ENCODE peak calls at places on chromosome 9, in six cellular contexts. One of them, this sample, is unnamed.

GRCh38 chr9:71733176-71733575 is 35.1 kb downstream of the CEMIP2 start:
- DNase-seq in CD8-positive, alpha-beta T cell: no peak
- DNase-seq in cardiac muscle cell: no peak
- DNase-seq in psoas muscle: no peak
- DNase-seq in heart left ventricle: no peak
- DNase-seq in upper lobe of right lung: no peak
- DNase-seq in this sample: no peak

GRCh38 chr9:526904-527591 is 312.4 kb downstream of the DOCK8 start:
- DNase-seq in heart left ventricle: no peak
- DNase-seq in upper lobe of right lung: no peak
- DNase-seq in cardiac muscle cell: no peak
- DNase-seq in psoas muscle: no peak
- DNase-seq in CD8-positive, alpha-beta T cell: no peak
- DNase-seq in this sample: no peak

GRCh38 chr9:93900436-93900819 is 54.7 kb downstream of the BARX1 start:
- DNase-seq in upper lobe of right lung: no peak
- DNase-seq in CD8-positive, alpha-beta T cell: no peak
- DNase-seq in heart left ventricle: no peak
- DNase-seq in cardiac muscle cell: no peak
- DNase-seq in psoas muscle: no peak
- DNase-seq in this sample: no peak

GRCh38 chr9:113599647-113600476 is 136.3 kb downstream of the RGS3 start:
- DNase-seq in upper lobe of right lung: no peak
- DNase-seq in psoas muscle: peak; percentile 55
- DNase-seq in heart left ventricle: no peak
- DNase-seq in CD8-positive, alpha-beta T cell: no peak
- DNase-seq in cardiac muscle cell: peak; percentile 78
- DNase-seq in this sample: no peak

GRCh38 chr9:29437515-29437914 is 1864.2 kb upstream of the C9orf72 start:
- DNase-seq in CD8-positive, alpha-beta T cell: no peak
- DNase-seq in heart left ventricle: no peak
- DNase-seq in upper lobe of right lung: no peak
- DNase-seq in psoas muscle: no peak
- DNase-seq in cardiac muscle cell: no peak
- DNase-seq in this sample: no peak

GRCh38 chr9:128416014-128416413 is 4.6 kb upstream of the CERCAM start:
- DNase-seq in heart left ventricle: no peak
- DNase-seq in upper lobe of right lung: no peak
- DNase-seq in CD8-positive, alpha-beta T cell: no peak
- DNase-seq in cardiac muscle cell: no peak
- DNase-seq in psoas muscle: no peak
- DNase-seq in this sample: no peak

GRCh38 chr9:21576331-21577189 is 94.4 kb upstream of the IFNE start:
- DNase-seq in cardiac muscle cell: peak; percentile 95
- DNase-seq in heart left ventricle: no peak
- DNase-seq in psoas muscle: no peak
- DNase-seq in CD8-positive, alpha-beta T cell: no peak
- DNase-seq in upper lobe of right lung: no peak
- DNase-seq in this sample: no peak

GRCh38 chr9:20744046-20744630 is 60.1 kb downstream of the FOCAD start:
- DNase-seq in CD8-positive, alpha-beta T cell: no peak
- DNase-seq in cardiac muscle cell: no peak
- DNase-seq in heart left ventricle: no peak
- DNase-seq in psoas muscle: no peak
- DNase-seq in upper lobe of right lung: no peak
- DNase-seq in this sample: no peak

GRCh38 chr9:99360026-99360425 is 137.9 kb downstream of the SEC61B start:
- DNase-seq in upper lobe of right lung: no peak
- DNase-seq in heart left ventricle: no peak
- DNase-seq in psoas muscle: no peak
- DNase-seq in cardiac muscle cell: no peak
- DNase-seq in CD8-positive, alpha-beta T cell: no peak
- DNase-seq in this sample: no peak

GRCh38 chr9:131636593-131636992 is 91.3 kb downstream of the PRRT1B start:
- DNase-seq in CD8-positive, alpha-beta T cell: no peak
- DNase-seq in cardiac muscle cell: no peak
- DNase-seq in upper lobe of right lung: no peak
- DNase-seq in psoas muscle: no peak
- DNase-seq in heart left ventricle: no peak
- DNase-seq in this sample: no peak

GRCh38 chr9:81671880-81672280 is 17.5 kb downstream of the TLE1 start:
- DNase-seq in upper lobe of right lung: peak; percentile 65
- DNase-seq in CD8-positive, alpha-beta T cell: no peak
- DNase-seq in psoas muscle: peak; percentile 92
- DNase-seq in heart left ventricle: peak; percentile 90
- DNase-seq in cardiac muscle cell: peak; percentile 98
- DNase-seq in this sample: no peak

GRCh38 chr9:114487607-114488300 is 17.5 kb downstream of the WHRN start:
- DNase-seq in heart left ventricle: no peak
- DNase-seq in psoas muscle: no peak
- DNase-seq in cardiac muscle cell: peak; percentile 77
- DNase-seq in upper lobe of right lung: no peak
- DNase-seq in CD8-positive, alpha-beta T cell: peak; percentile 25
- DNase-seq in this sample: no peak

GRCh38 chr9:114551750-114552685 is 35.6 kb upstream of the ATP6V1G1 start:
- DNase-seq in CD8-positive, alpha-beta T cell: no peak
- DNase-seq in heart left ventricle: peak; percentile 58
- DNase-seq in upper lobe of right lung: no peak
- DNase-seq in psoas muscle: no peak
- DNase-seq in cardiac muscle cell: peak; percentile 97
- DNase-seq in this sample: no peak

GRCh38 chr9:97072285-97072770 is 33.4 kb upstream of the CTSV start:
- DNase-seq in upper lobe of right lung: no peak
- DNase-seq in psoas muscle: no peak
- DNase-seq in CD8-positive, alpha-beta T cell: no peak
- DNase-seq in cardiac muscle cell: no peak
- DNase-seq in heart left ventricle: no peak
- DNase-seq in this sample: no peak

GRCh38 chr9:99108131-99108530 is 3.2 kb downstream of the TGFBR1 start:
- DNase-seq in CD8-positive, alpha-beta T cell: no peak
- DNase-seq in upper lobe of right lung: no peak
- DNase-seq in heart left ventricle: no peak
- DNase-seq in cardiac muscle cell: no peak
- DNase-seq in psoas muscle: no peak
- DNase-seq in this sample: no peak

GRCh38 chr9:108620767-108621166 is 235.0 kb downstream of the ACTL7B start:
- DNase-seq in upper lobe of right lung: no peak
- DNase-seq in heart left ventricle: no peak
- DNase-seq in CD8-positive, alpha-beta T cell: no peak
- DNase-seq in cardiac muscle cell: peak; percentile 46
- DNase-seq in psoas muscle: no peak
- DNase-seq in this sample: no peak

GRCh38 chr9:78866228-78867132 is 569.6 kb downstream of the PSAT1 start:
- DNase-seq in upper lobe of right lung: no peak
- DNase-seq in CD8-positive, alpha-beta T cell: no peak
- DNase-seq in psoas muscle: no peak
- DNase-seq in heart left ventricle: no peak
- DNase-seq in cardiac muscle cell: peak; percentile 86
- DNase-seq in this sample: no peak

GRCh38 chr9:12849486-12850010 is 74.7 kb downstream of the LURAP1L start:
- DNase-seq in heart left ventricle: no peak
- DNase-seq in psoas muscle: no peak
- DNase-seq in cardiac muscle cell: no peak
- DNase-seq in upper lobe of right lung: no peak
- DNase-seq in CD8-positive, alpha-beta T cell: no peak
- DNase-seq in this sample: no peak

GRCh38 chr9:131511880-131512279 is 9.2 kb downstream of the POMT1 start:
- DNase-seq in heart left ventricle: no peak
- DNase-seq in upper lobe of right lung: no peak
- DNase-seq in cardiac muscle cell: no peak
- DNase-seq in CD8-positive, alpha-beta T cell: no peak
- DNase-seq in psoas muscle: no peak
- DNase-seq in this sample: no peak

GRCh38 chr9:136949817-136950655 is 2.0 kb upstream of the LCN12 start:
- DNase-seq in CD8-positive, alpha-beta T cell: peak; percentile 93
- DNase-seq in heart left ventricle: peak; percentile 97
- DNase-seq in cardiac muscle cell: peak; percentile 76
- DNase-seq in upper lobe of right lung: peak; percentile 99
- DNase-seq in psoas muscle: peak; percentile 96
- DNase-seq in this sample: peak; percentile 99

GRCh38 chr9:88990721-88991065 is 575 bp upstream of the S1PR3 start:
- DNase-seq in heart left ventricle: peak; percentile 48
- DNase-seq in psoas muscle: no peak
- DNase-seq in cardiac muscle cell: no peak
- DNase-seq in CD8-positive, alpha-beta T cell: no peak
- DNase-seq in upper lobe of right lung: no peak
- DNase-seq in this sample: no peak

GRCh38 chr9:88993327-88993726 is 2.1 kb downstream of the S1PR3 start:
- DNase-seq in CD8-positive, alpha-beta T cell: no peak
- DNase-seq in heart left ventricle: no peak
- DNase-seq in upper lobe of right lung: no peak
- DNase-seq in psoas muscle: no peak
- DNase-seq in cardiac muscle cell: peak; percentile 68
- DNase-seq in this sample: no peak

GRCh38 chr9:88989961-88990570 is 1.2 kb upstream of the S1PR3 start:
- DNase-seq in CD8-positive, alpha-beta T cell: no peak
- DNase-seq in psoas muscle: no peak
- DNase-seq in upper lobe of right lung: no peak
- DNase-seq in heart left ventricle: no peak
- DNase-seq in cardiac muscle cell: no peak
- DNase-seq in this sample: peak; percentile 75

GRCh38 chr9:88992556-88992955 is 1.3 kb downstream of the S1PR3 start:
- DNase-seq in cardiac muscle cell: no peak
- DNase-seq in upper lobe of right lung: no peak
- DNase-seq in CD8-positive, alpha-beta T cell: no peak
- DNase-seq in heart left ventricle: no peak
- DNase-seq in psoas muscle: no peak
- DNase-seq in this sample: peak; percentile 16

DNA sequence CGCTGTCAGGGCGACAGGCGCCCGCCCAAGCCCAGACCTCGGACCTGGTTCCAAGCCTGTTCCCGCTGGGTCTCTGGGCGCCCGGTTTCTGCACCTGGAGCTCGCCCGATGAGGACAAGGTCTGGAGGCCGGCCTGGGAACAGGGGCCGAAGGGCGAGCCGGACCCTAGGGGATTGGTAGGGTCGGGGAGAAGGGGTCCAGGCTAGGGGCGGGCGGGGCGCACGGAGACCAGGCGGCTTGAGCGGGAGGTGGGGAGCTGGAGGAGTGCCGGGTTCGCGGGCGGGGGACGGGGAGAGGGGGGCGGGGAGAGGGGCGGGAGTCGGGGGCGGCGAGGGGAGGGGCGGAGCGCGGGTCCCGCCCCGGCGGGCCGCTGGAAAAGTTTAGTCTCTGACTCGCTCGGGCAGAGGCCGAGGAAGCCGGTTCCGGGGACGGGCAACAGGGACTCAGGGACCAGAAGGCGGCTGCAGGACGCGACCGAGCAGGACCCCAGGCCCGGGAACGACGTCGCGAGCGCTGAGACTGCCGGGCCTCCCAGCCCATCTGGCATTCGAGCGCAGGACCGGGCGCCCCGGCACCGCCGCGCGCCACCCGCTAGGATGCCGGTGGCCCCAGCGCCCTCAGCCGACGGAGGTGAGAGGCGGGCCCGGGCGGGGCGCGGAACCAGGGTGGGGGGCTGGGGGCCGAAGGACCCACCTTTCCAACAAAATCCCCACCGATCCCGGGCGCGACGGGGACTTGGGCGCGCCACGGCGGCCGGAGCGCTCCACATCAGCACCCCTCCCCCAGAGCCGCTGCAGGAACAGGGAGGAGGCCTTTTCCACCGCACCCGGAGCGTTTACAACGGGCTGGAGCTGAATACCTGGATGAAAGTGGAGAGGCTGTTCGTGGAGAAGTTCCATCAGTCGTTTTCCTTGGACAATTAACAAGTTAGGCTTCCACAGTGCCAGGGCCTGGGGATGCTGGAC is at the start of gene S1PR3:
- DNase-seq in psoas muscle: peak; percentile 75
- DNase-seq in CD8-positive, alpha-beta T cell: no peak
- DNase-seq in cardiac muscle cell: peak; percentile 52
- DNase-seq in heart left ventricle: peak; percentile 81
- DNase-seq in upper lobe of right lung: peak; percentile 75
- DNase-seq in this sample: no peak
- H3K27ac ChIP-seq in psoas muscle: peak within 1 kb of the TSS; percentile 36
- H3K27ac ChIP-seq in CD8-positive, alpha-beta T cell: no peak within 1 kb of the TSS
- H3K27ac ChIP-seq in cardiac muscle cell: peak within 1 kb of the TSS; percentile 29
- H3K27ac ChIP-seq in heart left ventricle: peak within 1 kb of the TSS; percentile 66
- H3K27ac ChIP-seq in upper lobe of right lung: no peak within 1 kb of the TSS
- H3K27ac ChIP-seq in this sample: no peak within 1 kb of the TSS

GRCh38 chr9:92648447-92649406 is 21.2 kb downstream of the IPPK start:
- DNase-seq in cardiac muscle cell: no peak
- DNase-seq in psoas muscle: no peak
- DNase-seq in upper lobe of right lung: peak; percentile 33
- DNase-seq in CD8-positive, alpha-beta T cell: no peak
- DNase-seq in heart left ventricle: no peak
- DNase-seq in this sample: no peak

GRCh38 chr9:92652461-92652860 is 17.5 kb downstream of the IPPK start:
- DNase-seq in heart left ventricle: no peak
- DNase-seq in CD8-positive, alpha-beta T cell: no peak
- DNase-seq in cardiac muscle cell: peak; percentile 44
- DNase-seq in upper lobe of right lung: no peak
- DNase-seq in psoas muscle: no peak
- DNase-seq in this sample: no peak

GRCh38 chr9:92650296-92650695 is 19.6 kb downstream of the IPPK start:
- DNase-seq in cardiac muscle cell: no peak
- DNase-seq in heart left ventricle: no peak
- DNase-seq in upper lobe of right lung: peak; percentile 25
- DNase-seq in psoas muscle: no peak
- DNase-seq in CD8-positive, alpha-beta T cell: no peak
- DNase-seq in this sample: no peak

GRCh38 chr9:92647671-92648446 is 22.1 kb downstream of the IPPK start:
- DNase-seq in cardiac muscle cell: no peak
- DNase-seq in CD8-positive, alpha-beta T cell: no peak
- DNase-seq in psoas muscle: no peak
- DNase-seq in upper lobe of right lung: no peak
- DNase-seq in heart left ventricle: no peak
- DNase-seq in this sample: no peak

GRCh38 chr9:92650839-92651621 is 18.9 kb downstream of the IPPK start:
- DNase-seq in cardiac muscle cell: peak; percentile 98
- DNase-seq in heart left ventricle: peak; percentile 74
- DNase-seq in upper lobe of right lung: peak; percentile 61
- DNase-seq in psoas muscle: peak; percentile 13
- DNase-seq in CD8-positive, alpha-beta T cell: no peak
- DNase-seq in this sample: no peak
- H3K27ac ChIP-seq in cardiac muscle cell: peak overlapping the region; percentile 30
- H3K27ac ChIP-seq in heart left ventricle: peak overlapping the region; percentile 13
- H3K27ac ChIP-seq in upper lobe of right lung: no peak overlapping the region
- H3K27ac ChIP-seq in psoas muscle: no peak overlapping the region
- H3K27ac ChIP-seq in CD8-positive, alpha-beta T cell: no peak overlapping the region
- H3K27ac ChIP-seq in this sample: no peak overlapping the region

DNA sequence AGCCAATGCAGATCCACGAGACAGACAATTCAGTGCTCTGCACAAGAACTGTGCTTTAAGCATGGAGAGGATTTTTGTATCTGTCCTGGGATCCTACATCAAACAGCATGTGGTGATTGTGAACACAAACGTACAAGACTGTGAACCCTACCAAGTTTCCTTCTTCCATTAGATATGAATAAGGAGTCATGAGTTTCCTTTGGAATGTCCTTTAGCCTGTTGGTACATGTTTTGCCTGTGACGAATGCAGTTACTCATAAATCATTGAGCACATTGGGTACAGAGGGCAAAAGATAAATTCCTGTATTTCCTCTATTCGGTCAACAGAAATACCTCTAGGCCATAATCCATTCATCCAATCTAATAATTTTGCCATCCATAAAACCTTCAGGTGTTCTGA is 61.5 kb downstream of the FXN start:
- DNase-seq in CD8-positive, alpha-beta T cell: no peak
- DNase-seq in cardiac muscle cell: peak; percentile 89
- DNase-seq in psoas muscle: no peak
- DNase-seq in upper lobe of right lung: no peak
- DNase-seq in heart left ventricle: no peak
- DNase-seq in this sample: no peak
- H3K27ac ChIP-seq in CD8-positive, alpha-beta T cell: no peak overlapping the region
- H3K27ac ChIP-seq in cardiac muscle cell: no peak overlapping the region
- H3K27ac ChIP-seq in psoas muscle: no peak overlapping the region
- H3K27ac ChIP-seq in upper lobe of right lung: peak overlapping the region; percentile 47
- H3K27ac ChIP-seq in heart left ventricle: no peak overlapping the region
- H3K27ac ChIP-seq in this sample: no peak overlapping the region

GRCh38 chr9:111943200-111943599 is 46.6 kb downstream of the UGCG start:
- DNase-seq in CD8-positive, alpha-beta T cell: no peak
- DNase-seq in cardiac muscle cell: no peak
- DNase-seq in psoas muscle: no peak
- DNase-seq in heart left ventricle: no peak
- DNase-seq in upper lobe of right lung: no peak
- DNase-seq in this sample: no peak
- H3K27ac ChIP-seq in CD8-positive, alpha-beta T cell: no peak overlapping the region
- H3K27ac ChIP-seq in cardiac muscle cell: no peak overlapping the region
- H3K27ac ChIP-seq in psoas muscle: no peak overlapping the region
- H3K27ac ChIP-seq in heart left ventricle: no peak overlapping the region
- H3K27ac ChIP-seq in upper lobe of right lung: no peak overlapping the region
- H3K27ac ChIP-seq in this sample: no peak overlapping the region

This sample was measured in H1.